ENCODE peak calls at places on chromosomes 4 and X, in five cellular contexts. A is SK-N-SH, K is hepatocyte, Q is astrocyte, H is HepG2. V is an unnamed sample.

GRCh38 chr4:155529761-155530160 is 136.9 kb upstream of the GUCY1A1 start:
- DNase-seq in A (no peak), K (no peak), Q (no peak), H (no peak), V (no peak)

GRCh38 chrX:1452497-1453389 is at the start of gene ASMTL:
- DNase-seq in A (peak; percentile 99), K (peak; percentile 100), Q (peak; percentile 89), H (peak; percentile 93), V (peak; percentile 100)

GRCh38 chr4:141645611-141646340 is 9.4 kb downstream of the IL15 start:
- DNase-seq in A (no peak), K (no peak), Q (peak; percentile 95), H (no peak), V (no peak)

GRCh38 chr4:23174179-23174578 is 481.4 kb downstream of the GBA3 start:
- DNase-seq in A (no peak), K (no peak), Q (no peak), H (no peak), V (no peak)

GRCh38 chrX:21952624-21953023 is 12.1 kb downstream of the SMS start:
- DNase-seq in A (no peak), K (no peak), Q (no peak), H (no peak), V (no peak)

GRCh38 chrX:39948564-39948963 is 149.2 kb downstream of the BCOR start:
- DNase-seq in A (peak; percentile 83), K (no peak), Q (no peak), H (no peak), V (no peak)

GRCh38 chrX:132737743-132738142 is 220.7 kb downstream of the HS6ST2 start:
- DNase-seq in A (no peak), K (no peak), Q (no peak), H (no peak), V (no peak)

GRCh38 chr4:54498661-54499111 is 159.1 kb upstream of the KIT start:
- DNase-seq in A (no peak), K (no peak), Q (peak; percentile 36), H (no peak), V (no peak)

GRCh38 chr4:29560452-29560851 is 1159.7 kb upstream of the PCDH7 start:
- DNase-seq in A (no peak), K (no peak), Q (no peak), H (no peak), V (no peak)

GRCh38 chrX:37380920-37381319 is 31.8 kb downstream of the PRRG1 start:
- DNase-seq in A (no peak), K (peak; percentile 42), Q (peak; percentile 83), H (peak; percentile 25), V (no peak)

GRCh38 chr4:158778712-158779111 is 9.9 kb downstream of the FNIP2 start:
- DNase-seq in A (no peak), K (no peak), Q (peak; percentile 45), H (no peak), V (no peak)

GRCh38 chr4:168685136-168685535 is 188.3 kb downstream of the PALLD start:
- DNase-seq in A (no peak), K (no peak), Q (no peak), H (no peak), V (no peak)

GRCh38 chr4:151114338-151114737 is 14.9 kb downstream of the RPS3A start:
- DNase-seq in A (no peak), K (no peak), Q (peak; percentile 14), H (no peak), V (no peak)

GRCh38 chrX:17164936-17165335 is 210.1 kb upstream of the NHS start:
- DNase-seq in A (no peak), K (no peak), Q (peak; percentile 92), H (no peak), V (no peak)

GRCh38 chrX:38403834-38404233 is 51.4 kb downstream of the OTC start:
- DNase-seq in A (no peak), K (no peak), Q (no peak), H (no peak), V (no peak)

GRCh38 chr4:165402375-165402774 is 23.6 kb downstream of the CPE start:
- DNase-seq in A (no peak), K (no peak), Q (no peak), H (no peak), V (no peak)

GRCh38 chr4:89657931-89658700 is 178.8 kb downstream of the SNCA start:
- DNase-seq in A (peak; percentile 10), K (peak; percentile 19), Q (peak; percentile 18), H (peak; percentile 28), V (no peak)

GRCh38 chr4:159855731-159856130 is 752.9 kb downstream of the RAPGEF2 start:
- DNase-seq in A (no peak), K (no peak), Q (no peak), H (no peak), V (no peak)

GRCh38 chr4:73442275-73442674 is 6.3 kb downstream of the AFP start:
- DNase-seq in A (no peak), K (no peak), Q (no peak), H (no peak), V (no peak)

GRCh38 chr4:8070751-8071718 is 87.6 kb downstream of the ABLIM2 start:
- DNase-seq in A (peak; percentile 60), K (no peak), Q (no peak), H (no peak), V (no peak)

GRCh38 chr4:182975806-182976205 is 58.6 kb upstream of the DCTD start:
- DNase-seq in A (peak; percentile 22), K (no peak), Q (peak; percentile 90), H (no peak), V (no peak)

GRCh38 chr4:2102045-2102883 is 43.1 kb downstream of the NAT8L start:
- DNase-seq in A (no peak), K (no peak), Q (no peak), H (no peak), V (no peak)

GRCh38 chr4:141144207-141144606 is 10.9 kb upstream of the RNF150 start:
- DNase-seq in A (no peak), K (no peak), Q (no peak), H (no peak), V (no peak)

GRCh38 chr4:164424852-164425251 is 329.1 kb upstream of the SMIM31 start:
- DNase-seq in A (no peak), K (no peak), Q (no peak), H (no peak), V (no peak)

GRCh38 chrX:44223150-44223549 is 120.3 kb downstream of the EFHC2 start:
- DNase-seq in A (no peak), K (no peak), Q (peak; percentile 76), H (no peak), V (no peak)

GRCh38 chr4:85964298-85964697 is 395.6 kb downstream of the MAPK10 start:
- DNase-seq in A (no peak), K (no peak), Q (no peak), H (no peak), V (no peak)

GRCh38 chrX:120334137-120334536 is 22.9 kb upstream of the TMEM255A start:
- DNase-seq in A (no peak), K (no peak), Q (no peak), H (no peak), V (no peak)

DNA sequence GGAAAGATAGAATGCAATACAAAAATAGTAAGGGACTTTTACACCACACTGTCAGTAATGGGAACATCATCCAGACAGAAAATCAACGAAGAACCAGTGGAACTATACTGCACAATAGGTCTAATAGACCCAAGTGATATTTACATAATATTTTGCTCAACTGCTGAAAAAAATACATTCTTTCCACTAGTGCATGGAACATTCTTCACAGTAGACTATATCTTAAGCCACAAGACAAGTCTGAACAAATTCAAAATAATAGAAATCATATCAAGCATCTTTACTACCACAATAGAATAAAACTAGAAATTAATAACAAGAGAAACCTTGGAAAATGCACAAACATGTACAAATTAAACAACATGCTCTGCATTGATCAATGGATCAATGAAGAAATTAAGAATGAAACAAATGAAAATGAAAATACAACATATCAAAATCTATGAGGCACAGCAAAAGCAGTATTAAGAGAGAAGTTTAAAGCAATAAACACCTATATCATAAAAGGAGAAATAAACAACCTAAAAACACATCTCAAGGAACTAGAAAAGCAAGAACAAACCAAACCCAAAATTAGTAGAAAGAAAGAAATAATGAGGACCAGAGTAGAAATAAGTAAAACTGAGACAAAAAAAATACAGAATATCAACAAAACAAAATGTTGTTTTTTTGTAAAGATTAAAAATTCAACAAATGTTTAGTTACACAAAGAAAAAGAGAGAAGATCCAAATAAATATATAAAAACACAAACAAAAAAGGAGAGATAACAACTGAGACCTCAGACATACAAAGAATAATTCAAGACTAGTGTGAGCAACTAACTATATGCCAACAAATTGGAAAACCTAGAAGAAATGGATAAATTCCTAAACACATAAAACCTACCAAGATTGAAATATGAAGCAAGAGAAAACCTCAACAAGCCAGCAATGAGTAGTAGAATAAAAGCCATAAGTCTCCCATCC is 51.5 kb upstream of the ANTXR2 start:
- DNase-seq in A (no peak), K (no peak), Q (no peak), H (no peak), V (no peak)
- H2AFZ ChIP-seq in A (peak overlapping the region; percentile 61), K (no peak overlapping the region), Q (no peak overlapping the region), H (no peak overlapping the region), V (no peak overlapping the region)

GRCh38 chr4:18077808-18078207 is 56.3 kb upstream of the LCORL start:
- DNase-seq in A (no peak), K (no peak), Q (no peak), H (no peak), V (no peak)

GRCh38 chr4:18071894-18072293 is 50.3 kb upstream of the LCORL start:
- DNase-seq in A (no peak), K (no peak), Q (no peak), H (no peak), V (no peak)

GRCh38 chr4:18081708-18082107 is 60.2 kb upstream of the LCORL start:
- DNase-seq in A (no peak), K (no peak), Q (no peak), H (no peak), V (no peak)

DNA sequence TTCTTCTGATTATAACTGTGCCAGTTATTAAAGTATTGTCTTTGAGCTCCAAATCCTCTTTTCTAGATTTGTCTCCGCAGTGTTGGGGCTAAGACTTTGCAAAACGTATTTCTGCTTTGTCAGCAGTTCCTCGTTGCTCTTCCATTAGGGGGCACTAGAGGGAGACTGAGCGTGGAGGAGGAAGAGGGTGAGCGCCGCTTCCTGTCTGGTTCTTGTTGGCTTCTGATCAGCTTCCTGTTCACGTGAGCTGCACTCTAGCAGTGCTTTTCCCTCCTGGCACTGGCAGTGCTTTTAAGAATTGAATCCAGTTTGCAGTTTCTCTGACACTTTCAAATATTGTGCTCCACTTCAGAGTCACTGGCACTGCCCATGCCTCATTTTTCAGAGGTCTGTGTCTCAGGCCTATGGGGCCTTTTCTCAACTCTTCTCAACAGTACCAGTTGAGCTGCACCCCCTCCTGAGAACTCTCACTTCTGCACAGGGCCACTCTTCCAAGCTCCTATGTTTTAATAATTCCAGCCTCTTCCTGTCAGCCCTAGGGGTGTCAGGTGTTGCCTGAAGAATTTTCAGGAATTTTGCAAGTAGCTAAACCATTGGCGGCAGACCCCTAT is 54.4 kb upstream of the LCORL start:
- DNase-seq in A (peak; percentile 6), K (peak; percentile 7), Q (no peak), H (peak; percentile 56), V (no peak)
- H2AFZ ChIP-seq in A (no peak overlapping the region), K (no peak overlapping the region), Q (no peak overlapping the region), H (no peak overlapping the region), V (peak overlapping the region; percentile 67)

GRCh38 chr4:150005537-150005936 is 72.7 kb upstream of the DCLK2 start:
- DNase-seq in A (no peak), K (no peak), Q (no peak), H (no peak), V (no peak)
- H2AFZ ChIP-seq in A (no peak overlapping the region), K (no peak overlapping the region), Q (no peak overlapping the region), H (no peak overlapping the region), V (no peak overlapping the region)

DNA sequence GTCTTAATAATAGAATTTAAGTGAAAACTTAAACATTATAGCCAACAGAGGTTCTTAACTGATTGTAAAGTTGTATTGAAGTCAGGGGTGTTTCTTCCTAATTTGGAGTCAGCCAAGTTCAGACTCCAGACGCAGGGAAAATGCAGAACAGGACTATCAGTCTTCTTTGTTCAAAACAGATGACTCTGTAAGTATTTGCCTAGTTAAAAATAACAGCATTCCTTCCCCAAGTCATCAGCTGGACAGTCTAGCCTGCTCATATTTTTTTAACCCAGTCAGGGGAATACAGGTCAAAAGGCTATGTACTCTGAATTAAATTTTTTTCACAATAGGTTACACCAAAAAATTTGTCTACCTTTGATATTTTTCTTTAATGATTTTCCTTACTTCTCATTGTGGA is 73.8 kb upstream of the DCLK2 start:
- DNase-seq in A (no peak), K (no peak), Q (peak; percentile 85), H (no peak), V (no peak)
- H2AFZ ChIP-seq in A (no peak overlapping the region), K (no peak overlapping the region), Q (no peak overlapping the region), H (no peak overlapping the region), V (no peak overlapping the region)